ENCODE peak calls at places on chromosomes 7 and 10, in ten cellular contexts. W, R, T, V, Z, G, K, Y, U and B are unnamed samples.

GRCh38 chr7:92436843-92437445 is 10.3 kb upstream of the GATAD1 start:
- DNase-seq in W (no peak), R (no peak), T (no peak), V (no peak), Z (no peak), G (no peak), K (no peak), Y (no peak), U (no peak), B (peak)

GRCh38 chr10:77415311-77415960 is 222.2 kb downstream of the KCNMA1 start:
- DNase-seq in W (no peak), R (no peak), T (no peak), V (no peak), Z (no peak), G (no peak), K (no peak), Y (no peak), U (no peak), B (no peak)

GRCh38 chr10:11098628-11099027 is 81.0 kb downstream of the CELF2 start:
- DNase-seq in W (no peak), R (no peak), T (no peak), V (no peak), Z (no peak), G (no peak), K (no peak), Y (no peak), U (no peak), B (no peak)

GRCh38 chr10:122298598-122299301 is 27.7 kb downstream of the BTBD16 start:
- DNase-seq in W (peak), R (peak), T (peak), V (peak), Z (no peak), G (peak), K (peak), Y (peak), U (peak), B (peak)

GRCh38 chr7:131076032-131076431 is 251.6 kb upstream of the MKLN1 start:
- DNase-seq in W (no peak), R (peak), T (no peak), V (no peak), Z (peak), G (no peak), K (no peak), Y (no peak), U (no peak), B (no peak)

GRCh38 chr7:16818732-16819131 is 13.9 kb upstream of the AGR2 start:
- DNase-seq in W (no peak), R (no peak), T (no peak), V (no peak), Z (no peak), G (no peak), K (no peak), Y (no peak), U (no peak), B (no peak)

GRCh38 chr10:50635286-50635685 is 11.5 kb upstream of the SGMS1 start:
- DNase-seq in W (no peak), R (no peak), T (no peak), V (no peak), Z (peak), G (no peak), K (no peak), Y (no peak), U (no peak), B (no peak)

GRCh38 chr7:155233703-155234492 is 63.8 kb upstream of the INSIG1 start:
- DNase-seq in W (no peak), R (no peak), T (no peak), V (no peak), Z (no peak), G (no peak), K (no peak), Y (no peak), U (no peak), B (no peak)

GRCh38 chr7:159102681-159103381 is 41.8 kb downstream of the VIPR2 start:
- DNase-seq in W (peak), R (no peak), T (no peak), V (no peak), Z (no peak), G (no peak), K (peak), Y (no peak), U (no peak), B (peak)

GRCh38 chr7:26993816-26994810 is 101.7 kb downstream of the HOXA1 start:
- DNase-seq in W (no peak), R (no peak), T (no peak), V (no peak), Z (peak), G (no peak), K (no peak), Y (no peak), U (no peak), B (peak)

GRCh38 chr10:129391464-129391863 is 75.6 kb upstream of the MGMT start:
- DNase-seq in W (no peak), R (no peak), T (no peak), V (no peak), Z (no peak), G (no peak), K (no peak), Y (no peak), U (no peak), B (no peak)

GRCh38 chr10:69657417-69657816 is 27.4 kb downstream of the FAM241B start:
- DNase-seq in W (no peak), R (no peak), T (no peak), V (no peak), Z (no peak), G (no peak), K (no peak), Y (no peak), U (no peak), B (no peak)

GRCh38 chr7:72781631-72782030 is 46.4 kb downstream of the TYW1B start:
- DNase-seq in W (no peak), R (no peak), T (no peak), V (no peak), Z (no peak), G (no peak), K (no peak), Y (no peak), U (no peak), B (no peak)

GRCh38 chr7:76394962-76395361 is 14.5 kb downstream of the SSC4D start:
- DNase-seq in W (no peak), R (no peak), T (no peak), V (no peak), Z (no peak), G (no peak), K (no peak), Y (no peak), U (no peak), B (no peak)

GRCh38 chr10:117107280-117107679 is 30.8 kb downstream of the VAX1 start:
- DNase-seq in W (no peak), R (no peak), T (peak), V (no peak), Z (no peak), G (no peak), K (no peak), Y (no peak), U (no peak), B (no peak)

GRCh38 chr10:88932539-88933256 is 19.9 kb downstream of the ACTA2 start:
- DNase-seq in W (peak), R (peak), T (peak), V (no peak), Z (peak), G (no peak), K (peak), Y (no peak), U (peak), B (peak)

GRCh38 chr7:55026867-55027490 is 8.2 kb downstream of the EGFR start:
- DNase-seq in W (no peak), R (no peak), T (no peak), V (no peak), Z (no peak), G (no peak), K (no peak), Y (no peak), U (no peak), B (no peak)

GRCh38 chr10:19683965-19684364 is 132.3 kb upstream of the PLXDC2 start:
- DNase-seq in W (no peak), R (no peak), T (no peak), V (no peak), Z (no peak), G (no peak), K (no peak), Y (no peak), U (no peak), B (no peak)

GRCh38 chr10:14486777-14487510 is 156.2 kb upstream of the FRMD4A start:
- DNase-seq in W (no peak), R (no peak), T (no peak), V (no peak), Z (no peak), G (no peak), K (no peak), Y (no peak), U (no peak), B (no peak)

GRCh38 chr7:100887186-100887954 is 2.1 kb downstream of the UFSP1 start:
- DNase-seq in W (no peak), R (no peak), T (peak), V (peak), Z (no peak), G (no peak), K (no peak), Y (peak), U (no peak), B (no peak)

GRCh38 chr7:98559958-98560357 is 57.1 kb upstream of the NPTX2 start:
- DNase-seq in W (no peak), R (peak), T (no peak), V (no peak), Z (no peak), G (no peak), K (no peak), Y (no peak), U (no peak), B (peak)

GRCh38 chr10:71753091-71753959 is 20.0 kb downstream of the VSIR start:
- DNase-seq in W (no peak), R (no peak), T (peak), V (no peak), Z (no peak), G (no peak), K (no peak), Y (no peak), U (peak), B (no peak)

GRCh38 chr7:79293655-79294142 is 159.8 kb downstream of the MAGI2 start:
- DNase-seq in W (no peak), R (no peak), T (no peak), V (no peak), Z (no peak), G (no peak), K (no peak), Y (no peak), U (no peak), B (no peak)